ENCODE peak calls at places on chromosomes 3 and 15, in four cellular contexts. One of them, this sample, is unnamed.

GRCh38 chr3:43194490-43195115 is 88.7 kb upstream of the POMGNT2 start:
- DNase-seq in AG04450: no peak
- DNase-seq in activated T-helper 1 cell treated with Interleukin-2 at 50 U/mL for 16 hours: peak
- DNase-seq in CD4-positive, alpha-beta T cell: peak
- DNase-seq in this sample: no peak

GRCh38 chr3:177478170-177478859 is 281.0 kb upstream of the TBL1XR1 start:
- DNase-seq in AG04450: peak
- DNase-seq in activated T-helper 1 cell treated with Interleukin-2 at 50 U/mL for 16 hours: no peak
- DNase-seq in CD4-positive, alpha-beta T cell: no peak
- DNase-seq in this sample: peak

GRCh38 chr3:149844073-149844472 is 31.1 kb downstream of the RNF13 start:
- DNase-seq in AG04450: no peak
- DNase-seq in activated T-helper 1 cell treated with Interleukin-2 at 50 U/mL for 16 hours: no peak
- DNase-seq in CD4-positive, alpha-beta T cell: no peak
- DNase-seq in this sample: no peak

GRCh38 chr3:72299321-72299802 is 514.4 kb upstream of the PROK2 start:
- DNase-seq in AG04450: no peak
- DNase-seq in activated T-helper 1 cell treated with Interleukin-2 at 50 U/mL for 16 hours: no peak
- DNase-seq in CD4-positive, alpha-beta T cell: no peak
- DNase-seq in this sample: no peak

GRCh38 chr15:37058316-37058985 is 41.9 kb downstream of the MEIS2 start:
- DNase-seq in AG04450: no peak
- DNase-seq in activated T-helper 1 cell treated with Interleukin-2 at 50 U/mL for 16 hours: no peak
- DNase-seq in CD4-positive, alpha-beta T cell: no peak
- DNase-seq in this sample: no peak

GRCh38 chr3:140386357-140387100 is 291.3 kb upstream of the TRIM42 start:
- DNase-seq in AG04450: no peak
- DNase-seq in activated T-helper 1 cell treated with Interleukin-2 at 50 U/mL for 16 hours: no peak
- DNase-seq in CD4-positive, alpha-beta T cell: no peak
- DNase-seq in this sample: no peak

GRCh38 chr3:123559040-123559861 is 25.6 kb downstream of the HACD2 start:
- DNase-seq in AG04450: no peak
- DNase-seq in activated T-helper 1 cell treated with Interleukin-2 at 50 U/mL for 16 hours: no peak
- DNase-seq in CD4-positive, alpha-beta T cell: no peak
- DNase-seq in this sample: no peak

GRCh38 chr3:175193815-175194518 is 334.8 kb downstream of the NAALADL2 start:
- DNase-seq in AG04450: no peak
- DNase-seq in activated T-helper 1 cell treated with Interleukin-2 at 50 U/mL for 16 hours: no peak
- DNase-seq in CD4-positive, alpha-beta T cell: no peak
- DNase-seq in this sample: peak

This sample was measured in AG09309.